ENCODE peak calls at places on chromosomes 4 and X, in nine cellular contexts. One of them, this sample, is unnamed.

GRCh38 chr4:13626492-13627184 is 887 bp downstream of the BOD1L1 start:
- DNase-seq in choroid plexus epithelial cell: peak; percentile 27
- DNase-seq in nephron progenitor cell: no peak
- DNase-seq in pancreas: no peak
- DNase-seq in CD4-positive, alpha-beta T cell: no peak
- DNase-seq in RWPE1: no peak
- DNase-seq in lower lobe of right lung: no peak
- DNase-seq in fibroblast of lung: no peak
- DNase-seq in psoas muscle: no peak
- DNase-seq in this sample: no peak

GRCh38 chr4:17220816-17221215 is 291.1 kb downstream of the QDPR start:
- DNase-seq in choroid plexus epithelial cell: no peak
- DNase-seq in nephron progenitor cell: no peak
- DNase-seq in pancreas: no peak
- DNase-seq in CD4-positive, alpha-beta T cell: no peak
- DNase-seq in RWPE1: no peak
- DNase-seq in lower lobe of right lung: no peak
- DNase-seq in fibroblast of lung: no peak
- DNase-seq in psoas muscle: no peak
- DNase-seq in this sample: no peak

GRCh38 chr4:48970471-48970921 is 15.6 kb upstream of the CWH43 start:
- DNase-seq in choroid plexus epithelial cell: peak; percentile 50
- DNase-seq in nephron progenitor cell: no peak
- DNase-seq in pancreas: no peak
- DNase-seq in CD4-positive, alpha-beta T cell: no peak
- DNase-seq in RWPE1: peak; percentile 66
- DNase-seq in lower lobe of right lung: no peak
- DNase-seq in fibroblast of lung: peak; percentile 93
- DNase-seq in psoas muscle: no peak
- DNase-seq in this sample: no peak

GRCh38 chrX:97399400-97399799 is 515.7 kb downstream of the RPA4 start:
- DNase-seq in choroid plexus epithelial cell: peak; percentile 87
- DNase-seq in nephron progenitor cell: no peak
- DNase-seq in pancreas: no peak
- DNase-seq in CD4-positive, alpha-beta T cell: no peak
- DNase-seq in RWPE1: peak; percentile 6
- DNase-seq in lower lobe of right lung: no peak
- DNase-seq in fibroblast of lung: peak; percentile 67
- DNase-seq in psoas muscle: no peak
- DNase-seq in this sample: no peak

GRCh38 chr4:55010550-55010949 is 114.8 kb downstream of the KDR start:
- DNase-seq in choroid plexus epithelial cell: no peak
- DNase-seq in nephron progenitor cell: no peak
- DNase-seq in pancreas: no peak
- DNase-seq in CD4-positive, alpha-beta T cell: no peak
- DNase-seq in RWPE1: no peak
- DNase-seq in lower lobe of right lung: no peak
- DNase-seq in fibroblast of lung: no peak
- DNase-seq in psoas muscle: no peak
- DNase-seq in this sample: no peak

GRCh38 chr4:112287258-112287873 is 1.7 kb upstream of the TIFA start:
- DNase-seq in choroid plexus epithelial cell: no peak
- DNase-seq in nephron progenitor cell: no peak
- DNase-seq in pancreas: no peak
- DNase-seq in CD4-positive, alpha-beta T cell: no peak
- DNase-seq in RWPE1: no peak
- DNase-seq in lower lobe of right lung: no peak
- DNase-seq in fibroblast of lung: no peak
- DNase-seq in psoas muscle: no peak
- DNase-seq in this sample: no peak

GRCh38 chrX:150148749-150149672 is 210.7 kb upstream of the EOLA2 start:
- DNase-seq in choroid plexus epithelial cell: no peak
- DNase-seq in nephron progenitor cell: no peak
- DNase-seq in pancreas: no peak
- DNase-seq in CD4-positive, alpha-beta T cell: no peak
- DNase-seq in RWPE1: no peak
- DNase-seq in lower lobe of right lung: no peak
- DNase-seq in fibroblast of lung: no peak
- DNase-seq in psoas muscle: no peak
- DNase-seq in this sample: no peak

GRCh38 chr4:23921993-23922392 is 32.1 kb upstream of the PPARGC1A start:
- DNase-seq in choroid plexus epithelial cell: no peak
- DNase-seq in nephron progenitor cell: no peak
- DNase-seq in pancreas: no peak
- DNase-seq in CD4-positive, alpha-beta T cell: no peak
- DNase-seq in RWPE1: no peak
- DNase-seq in lower lobe of right lung: no peak
- DNase-seq in fibroblast of lung: no peak
- DNase-seq in psoas muscle: no peak
- DNase-seq in this sample: no peak

GRCh38 chr4:19727141-19727540 is 524.6 kb upstream of the SLIT2 start:
- DNase-seq in choroid plexus epithelial cell: no peak
- DNase-seq in nephron progenitor cell: no peak
- DNase-seq in pancreas: no peak
- DNase-seq in CD4-positive, alpha-beta T cell: no peak
- DNase-seq in RWPE1: no peak
- DNase-seq in lower lobe of right lung: no peak
- DNase-seq in fibroblast of lung: no peak
- DNase-seq in psoas muscle: no peak
- DNase-seq in this sample: no peak

GRCh38 chr4:141153751-141154510 is 20.7 kb upstream of the RNF150 start:
- DNase-seq in choroid plexus epithelial cell: peak; percentile 47
- DNase-seq in nephron progenitor cell: no peak
- DNase-seq in pancreas: no peak
- DNase-seq in CD4-positive, alpha-beta T cell: no peak
- DNase-seq in RWPE1: no peak
- DNase-seq in lower lobe of right lung: no peak
- DNase-seq in fibroblast of lung: peak; percentile 49
- DNase-seq in psoas muscle: no peak
- DNase-seq in this sample: no peak

GRCh38 chrX:149511081-149511480 is 6.0 kb upstream of the IDS start:
- DNase-seq in choroid plexus epithelial cell: no peak
- DNase-seq in nephron progenitor cell: no peak
- DNase-seq in pancreas: no peak
- DNase-seq in CD4-positive, alpha-beta T cell: no peak
- DNase-seq in RWPE1: peak; percentile 13
- DNase-seq in lower lobe of right lung: no peak
- DNase-seq in fibroblast of lung: no peak
- DNase-seq in psoas muscle: no peak
- DNase-seq in this sample: no peak

GRCh38 chrX:68146054-68146453 is 287.2 kb downstream of the OPHN1 start:
- DNase-seq in choroid plexus epithelial cell: peak; percentile 73
- DNase-seq in nephron progenitor cell: no peak
- DNase-seq in pancreas: no peak
- DNase-seq in CD4-positive, alpha-beta T cell: no peak
- DNase-seq in RWPE1: peak; percentile 2
- DNase-seq in lower lobe of right lung: no peak
- DNase-seq in fibroblast of lung: peak; percentile 63
- DNase-seq in psoas muscle: no peak
- DNase-seq in this sample: no peak

GRCh38 chr4:153142700-153143438 is 61.4 kb upstream of the TRIM2 start:
- DNase-seq in choroid plexus epithelial cell: peak; percentile 82
- DNase-seq in nephron progenitor cell: peak; percentile 65
- DNase-seq in pancreas: peak; percentile 73
- DNase-seq in CD4-positive, alpha-beta T cell: peak; percentile 53
- DNase-seq in RWPE1: peak; percentile 75
- DNase-seq in lower lobe of right lung: peak; percentile 80
- DNase-seq in fibroblast of lung: peak; percentile 83
- DNase-seq in psoas muscle: peak; percentile 71
- DNase-seq in this sample: peak; percentile 61

GRCh38 chrX:126655061-126655460 is 102.4 kb upstream of the DCAF12L1 start:
- DNase-seq in choroid plexus epithelial cell: no peak
- DNase-seq in nephron progenitor cell: no peak
- DNase-seq in pancreas: no peak
- DNase-seq in CD4-positive, alpha-beta T cell: no peak
- DNase-seq in RWPE1: peak; percentile 2
- DNase-seq in lower lobe of right lung: no peak
- DNase-seq in fibroblast of lung: no peak
- DNase-seq in psoas muscle: no peak
- DNase-seq in this sample: no peak

GRCh38 chrX:74925210-74926088 is at the start of gene NEXMIF:
- DNase-seq in choroid plexus epithelial cell: peak; percentile 15
- DNase-seq in nephron progenitor cell: peak; percentile 61
- DNase-seq in pancreas: peak; percentile 39
- DNase-seq in CD4-positive, alpha-beta T cell: no peak
- DNase-seq in RWPE1: peak; percentile 9
- DNase-seq in lower lobe of right lung: peak; percentile 46
- DNase-seq in fibroblast of lung: peak; percentile 1
- DNase-seq in psoas muscle: no peak
- DNase-seq in this sample: no peak
- TF ChIP-seq CTCF in choroid plexus epithelial cell: no peak
- TF ChIP-seq CTCF in nephron progenitor cell: no peak
- TF ChIP-seq CTCF in pancreas: no peak
- TF ChIP-seq CTCF in CD4-positive, alpha-beta T cell: no peak
- TF ChIP-seq CTCF in RWPE1: no peak
- TF ChIP-seq CTCF in lower lobe of right lung: no peak
- TF ChIP-seq CTCF in fibroblast of lung: no peak
- TF ChIP-seq CTCF in psoas muscle: no peak
- TF ChIP-seq CTCF in this sample: peak; percentile 45

GRCh38 chr4:6598641-6599040 is 23.7 kb downstream of the MAN2B2 start:
- DNase-seq in choroid plexus epithelial cell: no peak
- DNase-seq in nephron progenitor cell: no peak
- DNase-seq in pancreas: no peak
- DNase-seq in CD4-positive, alpha-beta T cell: no peak
- DNase-seq in RWPE1: no peak
- DNase-seq in lower lobe of right lung: no peak
- DNase-seq in fibroblast of lung: no peak
- DNase-seq in psoas muscle: no peak
- DNase-seq in this sample: no peak
- TF ChIP-seq CTCF in choroid plexus epithelial cell: no peak
- TF ChIP-seq CTCF in nephron progenitor cell: no peak
- TF ChIP-seq CTCF in pancreas: no peak
- TF ChIP-seq CTCF in CD4-positive, alpha-beta T cell: no peak
- TF ChIP-seq CTCF in RWPE1: no peak
- TF ChIP-seq CTCF in lower lobe of right lung: no peak
- TF ChIP-seq CTCF in fibroblast of lung: no peak
- TF ChIP-seq CTCF in psoas muscle: no peak
- TF ChIP-seq CTCF in this sample: no peak

GRCh38 chr4:89598602-89599001 is 238.4 kb downstream of the SNCA start:
- DNase-seq in choroid plexus epithelial cell: peak; percentile 60
- DNase-seq in nephron progenitor cell: no peak
- DNase-seq in pancreas: no peak
- DNase-seq in CD4-positive, alpha-beta T cell: no peak
- DNase-seq in RWPE1: peak; percentile 28
- DNase-seq in lower lobe of right lung: no peak
- DNase-seq in fibroblast of lung: peak; percentile 48
- DNase-seq in psoas muscle: no peak
- DNase-seq in this sample: no peak
- TF ChIP-seq CTCF in choroid plexus epithelial cell: peak; percentile 54
- TF ChIP-seq CTCF in nephron progenitor cell: peak; percentile 39
- TF ChIP-seq CTCF in pancreas: no peak
- TF ChIP-seq CTCF in CD4-positive, alpha-beta T cell: no peak
- TF ChIP-seq CTCF in RWPE1: peak; percentile 35
- TF ChIP-seq CTCF in lower lobe of right lung: peak; percentile 13
- TF ChIP-seq CTCF in fibroblast of lung: no peak
- TF ChIP-seq CTCF in psoas muscle: no peak
- TF ChIP-seq CTCF in this sample: peak; percentile 64

GRCh38 chr4:117085185-117085701 is at the start of gene TRAM1L1:
- DNase-seq in choroid plexus epithelial cell: peak; percentile 66
- DNase-seq in nephron progenitor cell: peak; percentile 89
- DNase-seq in pancreas: peak; percentile 82
- DNase-seq in CD4-positive, alpha-beta T cell: no peak
- DNase-seq in RWPE1: peak; percentile 53
- DNase-seq in lower lobe of right lung: peak; percentile 74
- DNase-seq in fibroblast of lung: peak; percentile 80
- DNase-seq in psoas muscle: peak; percentile 73
- DNase-seq in this sample: peak; percentile 78
- TF ChIP-seq CTCF in choroid plexus epithelial cell: no peak
- TF ChIP-seq CTCF in nephron progenitor cell: no peak
- TF ChIP-seq CTCF in pancreas: no peak
- TF ChIP-seq CTCF in CD4-positive, alpha-beta T cell: no peak
- TF ChIP-seq CTCF in RWPE1: peak; percentile 27
- TF ChIP-seq CTCF in lower lobe of right lung: no peak
- TF ChIP-seq CTCF in fibroblast of lung: no peak
- TF ChIP-seq CTCF in psoas muscle: no peak
- TF ChIP-seq CTCF in this sample: peak; percentile 33

DNA sequence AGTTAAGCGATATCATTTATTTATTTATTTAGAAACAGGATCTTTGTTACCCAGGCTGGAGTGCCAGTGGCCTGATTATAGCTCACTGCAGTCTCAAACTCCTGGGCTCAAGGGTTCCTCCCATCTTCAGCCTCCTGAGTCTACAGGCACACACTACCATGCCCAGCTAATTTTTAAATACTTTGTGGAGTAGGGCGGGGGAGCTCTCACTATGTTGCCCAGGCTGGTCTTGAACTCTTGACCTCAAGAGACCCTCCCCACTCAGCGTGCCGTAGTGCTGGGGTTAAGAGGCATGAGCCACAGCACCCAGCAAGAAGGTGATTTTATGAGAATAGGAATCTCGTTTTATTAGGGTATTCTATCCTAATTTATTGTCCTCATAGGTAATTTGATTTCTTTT is 3.9 kb upstream of the UFSP2 start:
- DNase-seq in choroid plexus epithelial cell: no peak
- DNase-seq in nephron progenitor cell: no peak
- DNase-seq in pancreas: no peak
- DNase-seq in CD4-positive, alpha-beta T cell: no peak
- DNase-seq in RWPE1: no peak
- DNase-seq in lower lobe of right lung: no peak
- DNase-seq in fibroblast of lung: no peak
- DNase-seq in psoas muscle: no peak
- DNase-seq in this sample: no peak
- TF ChIP-seq CTCF in choroid plexus epithelial cell: no peak
- TF ChIP-seq CTCF in nephron progenitor cell: no peak
- TF ChIP-seq CTCF in pancreas: no peak
- TF ChIP-seq CTCF in CD4-positive, alpha-beta T cell: no peak
- TF ChIP-seq CTCF in RWPE1: no peak
- TF ChIP-seq CTCF in lower lobe of right lung: no peak
- TF ChIP-seq CTCF in fibroblast of lung: no peak
- TF ChIP-seq CTCF in psoas muscle: no peak
- TF ChIP-seq CTCF in this sample: no peak

GRCh38 chr4:68606240-68606639 is 30.1 kb upstream of the UGT2B17 start:
- DNase-seq in choroid plexus epithelial cell: no peak
- DNase-seq in nephron progenitor cell: no peak
- DNase-seq in pancreas: no peak
- DNase-seq in CD4-positive, alpha-beta T cell: no peak
- DNase-seq in RWPE1: no peak
- DNase-seq in lower lobe of right lung: no peak
- DNase-seq in fibroblast of lung: no peak
- DNase-seq in psoas muscle: no peak
- DNase-seq in this sample: no peak
- TF ChIP-seq CTCF in choroid plexus epithelial cell: no peak
- TF ChIP-seq CTCF in nephron progenitor cell: no peak
- TF ChIP-seq CTCF in pancreas: no peak
- TF ChIP-seq CTCF in CD4-positive, alpha-beta T cell: no peak
- TF ChIP-seq CTCF in RWPE1: no peak
- TF ChIP-seq CTCF in lower lobe of right lung: no peak
- TF ChIP-seq CTCF in fibroblast of lung: no peak
- TF ChIP-seq CTCF in psoas muscle: no peak
- TF ChIP-seq CTCF in this sample: no peak

DNA sequence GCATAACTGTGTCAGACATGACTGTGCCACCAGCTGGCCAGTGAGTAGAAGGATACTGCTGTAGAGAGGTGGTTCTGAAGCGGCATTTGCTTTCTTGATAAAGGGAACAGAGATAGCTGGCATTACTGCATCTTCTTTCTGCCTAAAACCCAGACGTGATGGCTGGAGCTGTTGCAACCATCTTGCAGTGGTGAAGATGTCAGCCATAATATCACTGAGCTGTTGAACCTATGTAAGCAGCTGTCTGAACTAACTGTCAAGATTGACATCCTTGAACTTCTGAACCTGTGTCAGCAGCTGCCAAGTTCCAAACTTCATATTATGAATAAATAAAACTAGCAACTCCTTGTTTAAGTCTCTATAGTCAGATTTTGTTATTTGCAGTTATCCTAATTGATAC is 88.9 kb upstream of the LNX1 start:
- DNase-seq in choroid plexus epithelial cell: no peak
- DNase-seq in nephron progenitor cell: no peak
- DNase-seq in pancreas: no peak
- DNase-seq in CD4-positive, alpha-beta T cell: no peak
- DNase-seq in RWPE1: no peak
- DNase-seq in lower lobe of right lung: no peak
- DNase-seq in fibroblast of lung: no peak
- DNase-seq in psoas muscle: no peak
- DNase-seq in this sample: no peak
- TF ChIP-seq CTCF in choroid plexus epithelial cell: no peak
- TF ChIP-seq CTCF in nephron progenitor cell: no peak
- TF ChIP-seq CTCF in pancreas: no peak
- TF ChIP-seq CTCF in CD4-positive, alpha-beta T cell: no peak
- TF ChIP-seq CTCF in RWPE1: no peak
- TF ChIP-seq CTCF in lower lobe of right lung: no peak
- TF ChIP-seq CTCF in fibroblast of lung: no peak
- TF ChIP-seq CTCF in psoas muscle: no peak
- TF ChIP-seq CTCF in this sample: no peak